ENCODE peak calls at places on chromosomes 16 and 17, in six cellular contexts. One of them, this sample, is unnamed.
A peak's percentile ranks its signal among the peaks of the same experiment; 100 is the strongest.

GRCh38 chr16:79943738-79944137 is 343.2 kb upstream of the MAF start:
- DNase-seq in esophagus squamous epithelium: no peak
- DNase-seq in GM12865: no peak
- DNase-seq in stomach: no peak
- DNase-seq in AG04450: no peak
- DNase-seq in body of pancreas: no peak
- DNase-seq in this sample: peak; percentile 34

GRCh38 chr17:4366312-4367063 is at the start of gene UBE2G1:
- DNase-seq in GM12865: peak; percentile 99
- DNase-seq in esophagus squamous epithelium: peak; percentile 82
- DNase-seq in stomach: peak; percentile 99
- DNase-seq in body of pancreas: peak; percentile 99
- DNase-seq in AG04450: peak; percentile 90
- DNase-seq in this sample: peak; percentile 95

GRCh38 chr17:39200957-39201510 is 951 bp downstream of the RPL19 start:
- DNase-seq in GM12865: no peak
- DNase-seq in esophagus squamous epithelium: no peak
- DNase-seq in AG04450: no peak
- DNase-seq in stomach: no peak
- DNase-seq in body of pancreas: no peak
- DNase-seq in this sample: no peak

GRCh38 chr16:30775381-30776099 is 11.5 kb downstream of the ZNF629 start:
- DNase-seq in stomach: peak; percentile 77
- DNase-seq in body of pancreas: peak; percentile 82
- DNase-seq in GM12865: peak; percentile 73
- DNase-seq in AG04450: no peak
- DNase-seq in esophagus squamous epithelium: no peak
- DNase-seq in this sample: peak; percentile 87

GRCh38 chr16:28531777-28532744 is 6.7 kb downstream of the NUPR1 start:
- DNase-seq in GM12865: peak; percentile 42
- DNase-seq in AG04450: no peak
- DNase-seq in stomach: peak; percentile 90
- DNase-seq in body of pancreas: peak; percentile 93
- DNase-seq in esophagus squamous epithelium: no peak
- DNase-seq in this sample: peak; percentile 66

GRCh38 chr17:81125573-81126081 is 39.7 kb upstream of the PVALEF start:
- DNase-seq in AG04450: no peak
- DNase-seq in GM12865: no peak
- DNase-seq in esophagus squamous epithelium: no peak
- DNase-seq in body of pancreas: no peak
- DNase-seq in stomach: no peak
- DNase-seq in this sample: peak; percentile 38

GRCh38 chr16:77599793-77600415 is 122.4 kb upstream of the NUDT7 start:
- DNase-seq in AG04450: no peak
- DNase-seq in stomach: no peak
- DNase-seq in body of pancreas: no peak
- DNase-seq in esophagus squamous epithelium: no peak
- DNase-seq in GM12865: peak; percentile 33
- DNase-seq in this sample: peak; percentile 60

GRCh38 chr16:19745286-19746018 is 27.4 kb downstream of the IQCK start:
- DNase-seq in body of pancreas: no peak
- DNase-seq in AG04450: peak; percentile 27
- DNase-seq in GM12865: no peak
- DNase-seq in esophagus squamous epithelium: no peak
- DNase-seq in stomach: no peak
- DNase-seq in this sample: no peak

GRCh38 chr17:58289869-58290268 is 9.1 kb upstream of the MPO start:
- DNase-seq in body of pancreas: no peak
- DNase-seq in GM12865: no peak
- DNase-seq in stomach: peak; percentile 15
- DNase-seq in esophagus squamous epithelium: no peak
- DNase-seq in AG04450: no peak
- DNase-seq in this sample: peak; percentile 48

GRCh38 chr16:12350945-12351344 is 374.4 kb downstream of the SNX29 start:
- DNase-seq in AG04450: no peak
- DNase-seq in esophagus squamous epithelium: no peak
- DNase-seq in GM12865: no peak
- DNase-seq in stomach: no peak
- DNase-seq in body of pancreas: no peak
- DNase-seq in this sample: no peak

GRCh38 chr16:10367616-10368188 is 18.2 kb upstream of the ATF7IP2 start:
- DNase-seq in body of pancreas: no peak
- DNase-seq in esophagus squamous epithelium: no peak
- DNase-seq in GM12865: no peak
- DNase-seq in AG04450: no peak
- DNase-seq in stomach: no peak
- DNase-seq in this sample: no peak

GRCh38 chr16:61179571-61179970 is 856.7 kb downstream of the CDH8 start:
- DNase-seq in GM12865: no peak
- DNase-seq in stomach: no peak
- DNase-seq in esophagus squamous epithelium: no peak
- DNase-seq in body of pancreas: no peak
- DNase-seq in AG04450: no peak
- DNase-seq in this sample: no peak

GRCh38 chr16:86576591-86577313 is 1.6 kb upstream of the FOXL1 start:
- DNase-seq in GM12865: no peak
- DNase-seq in AG04450: peak; percentile 80
- DNase-seq in esophagus squamous epithelium: no peak
- DNase-seq in body of pancreas: no peak
- DNase-seq in stomach: no peak
- DNase-seq in this sample: peak; percentile 42

GRCh38 chr17:4947411-4948165 is 742 bp downstream of the PFN1 start:
- DNase-seq in body of pancreas: peak; percentile 45
- DNase-seq in GM12865: peak; percentile 92
- DNase-seq in stomach: peak; percentile 70
- DNase-seq in esophagus squamous epithelium: no peak
- DNase-seq in AG04450: no peak
- DNase-seq in this sample: peak; percentile 35

GRCh38 chr17:75371339-75371738 is 34.1 kb downstream of the GRB2 start:
- DNase-seq in body of pancreas: no peak
- DNase-seq in AG04450: no peak
- DNase-seq in stomach: no peak
- DNase-seq in esophagus squamous epithelium: no peak
- DNase-seq in GM12865: peak; percentile 34
- DNase-seq in this sample: no peak

GRCh38 chr17:41801374-41802062 is 10.2 kb downstream of the P3H4 start:
- DNase-seq in GM12865: peak; percentile 78
- DNase-seq in body of pancreas: peak; percentile 84
- DNase-seq in stomach: peak; percentile 89
- DNase-seq in esophagus squamous epithelium: no peak
- DNase-seq in AG04450: peak; percentile 50
- DNase-seq in this sample: peak; percentile 91

GRCh38 chr17:27038676-27039075 is 255.2 kb upstream of the WSB1 start:
- DNase-seq in esophagus squamous epithelium: no peak
- DNase-seq in AG04450: no peak
- DNase-seq in GM12865: no peak
- DNase-seq in body of pancreas: no peak
- DNase-seq in stomach: no peak
- DNase-seq in this sample: peak; percentile 36

GRCh38 chr17:8838551-8839095 is 28.9 kb downstream of the PIK3R6 start:
- DNase-seq in AG04450: no peak
- DNase-seq in GM12865: no peak
- DNase-seq in esophagus squamous epithelium: no peak
- DNase-seq in body of pancreas: no peak
- DNase-seq in stomach: no peak
- DNase-seq in this sample: no peak

GRCh38 chr16:24748242-24748641 is 18.8 kb downstream of the TNRC6A start:
- DNase-seq in GM12865: no peak
- DNase-seq in AG04450: peak; percentile 74
- DNase-seq in esophagus squamous epithelium: no peak
- DNase-seq in body of pancreas: peak; percentile 55
- DNase-seq in stomach: no peak
- DNase-seq in this sample: peak; percentile 90

GRCh38 chr17:4004517-4005295 is 40.5 kb upstream of the ATP2A3 start:
- DNase-seq in body of pancreas: peak; percentile 64
- DNase-seq in esophagus squamous epithelium: no peak
- DNase-seq in GM12865: peak; percentile 56
- DNase-seq in stomach: peak; percentile 78
- DNase-seq in AG04450: no peak
- DNase-seq in this sample: no peak

GRCh38 chr16:24493859-24494258 is 45.5 kb upstream of the RBBP6 start:
- DNase-seq in stomach: no peak
- DNase-seq in body of pancreas: no peak
- DNase-seq in GM12865: no peak
- DNase-seq in AG04450: no peak
- DNase-seq in esophagus squamous epithelium: no peak
- DNase-seq in this sample: peak; percentile 81

GRCh38 chr16:11224894-11225676 is 30.9 kb downstream of the SOCS1 start:
- DNase-seq in esophagus squamous epithelium: peak; percentile 41
- DNase-seq in stomach: peak; percentile 47
- DNase-seq in GM12865: peak; percentile 94
- DNase-seq in body of pancreas: no peak
- DNase-seq in AG04450: no peak
- DNase-seq in this sample: no peak

GRCh38 chr17:7047566-7047965 is 3.7 kb upstream of the SLC16A11 start:
- DNase-seq in GM12865: no peak
- DNase-seq in AG04450: no peak
- DNase-seq in esophagus squamous epithelium: no peak
- DNase-seq in stomach: no peak
- DNase-seq in body of pancreas: no peak
- DNase-seq in this sample: peak; percentile 14

GRCh38 chr17:7382901-7383300 is 2.0 kb downstream of the TNK1 start:
- DNase-seq in esophagus squamous epithelium: no peak
- DNase-seq in stomach: no peak
- DNase-seq in body of pancreas: no peak
- DNase-seq in AG04450: no peak
- DNase-seq in GM12865: no peak
- DNase-seq in this sample: no peak

GRCh38 chr16:8720080-8720966 is 45.9 kb downstream of the ABAT start:
- DNase-seq in esophagus squamous epithelium: no peak
- DNase-seq in AG04450: no peak
- DNase-seq in stomach: no peak
- DNase-seq in GM12865: peak; percentile 8
- DNase-seq in body of pancreas: peak; percentile 63
- DNase-seq in this sample: no peak

GRCh38 chr16:66443269-66443652 is 16.2 kb downstream of the BEAN1 start:
- DNase-seq in stomach: no peak
- DNase-seq in body of pancreas: no peak
- DNase-seq in GM12865: no peak
- DNase-seq in esophagus squamous epithelium: no peak
- DNase-seq in AG04450: no peak
- DNase-seq in this sample: peak; percentile 57

GRCh38 chr16:66446737-66447136 is 19.6 kb downstream of the BEAN1 start:
- DNase-seq in stomach: no peak
- DNase-seq in body of pancreas: no peak
- DNase-seq in GM12865: no peak
- DNase-seq in esophagus squamous epithelium: no peak
- DNase-seq in AG04450: no peak
- DNase-seq in this sample: peak; percentile 79

GRCh38 chr16:66442502-66443268 is 15.6 kb downstream of the BEAN1 start:
- DNase-seq in AG04450: no peak
- DNase-seq in GM12865: no peak
- DNase-seq in esophagus squamous epithelium: no peak
- DNase-seq in stomach: no peak
- DNase-seq in body of pancreas: no peak
- DNase-seq in this sample: no peak

GRCh38 chr16:66441586-66442375 is 14.7 kb downstream of the BEAN1 start:
- DNase-seq in AG04450: no peak
- DNase-seq in body of pancreas: no peak
- DNase-seq in stomach: no peak
- DNase-seq in esophagus squamous epithelium: no peak
- DNase-seq in GM12865: no peak
- DNase-seq in this sample: peak; percentile 65

GRCh38 chr16:66444049-66444481 is 17.0 kb downstream of the BEAN1 start:
- DNase-seq in body of pancreas: no peak
- DNase-seq in AG04450: no peak
- DNase-seq in esophagus squamous epithelium: no peak
- DNase-seq in GM12865: no peak
- DNase-seq in stomach: no peak
- DNase-seq in this sample: no peak
- TF ChIP-seq CTCF in body of pancreas: no peak
- TF ChIP-seq CTCF in AG04450: peak; percentile 9
- TF ChIP-seq CTCF in esophagus squamous epithelium: no peak
- TF ChIP-seq CTCF in GM12865: no peak
- TF ChIP-seq CTCF in stomach: no peak
- TF ChIP-seq CTCF in this sample: no peak

GRCh38 chr16:392450-393027 is 4.5 kb upstream of the NME4 start:
- DNase-seq in body of pancreas: no peak
- DNase-seq in esophagus squamous epithelium: no peak
- DNase-seq in AG04450: no peak
- DNase-seq in GM12865: peak; percentile 50
- DNase-seq in stomach: no peak
- DNase-seq in this sample: no peak
- TF ChIP-seq CTCF in body of pancreas: no peak
- TF ChIP-seq CTCF in esophagus squamous epithelium: no peak
- TF ChIP-seq CTCF in AG04450: no peak
- TF ChIP-seq CTCF in GM12865: no peak
- TF ChIP-seq CTCF in stomach: no peak
- TF ChIP-seq CTCF in this sample: no peak

DNA sequence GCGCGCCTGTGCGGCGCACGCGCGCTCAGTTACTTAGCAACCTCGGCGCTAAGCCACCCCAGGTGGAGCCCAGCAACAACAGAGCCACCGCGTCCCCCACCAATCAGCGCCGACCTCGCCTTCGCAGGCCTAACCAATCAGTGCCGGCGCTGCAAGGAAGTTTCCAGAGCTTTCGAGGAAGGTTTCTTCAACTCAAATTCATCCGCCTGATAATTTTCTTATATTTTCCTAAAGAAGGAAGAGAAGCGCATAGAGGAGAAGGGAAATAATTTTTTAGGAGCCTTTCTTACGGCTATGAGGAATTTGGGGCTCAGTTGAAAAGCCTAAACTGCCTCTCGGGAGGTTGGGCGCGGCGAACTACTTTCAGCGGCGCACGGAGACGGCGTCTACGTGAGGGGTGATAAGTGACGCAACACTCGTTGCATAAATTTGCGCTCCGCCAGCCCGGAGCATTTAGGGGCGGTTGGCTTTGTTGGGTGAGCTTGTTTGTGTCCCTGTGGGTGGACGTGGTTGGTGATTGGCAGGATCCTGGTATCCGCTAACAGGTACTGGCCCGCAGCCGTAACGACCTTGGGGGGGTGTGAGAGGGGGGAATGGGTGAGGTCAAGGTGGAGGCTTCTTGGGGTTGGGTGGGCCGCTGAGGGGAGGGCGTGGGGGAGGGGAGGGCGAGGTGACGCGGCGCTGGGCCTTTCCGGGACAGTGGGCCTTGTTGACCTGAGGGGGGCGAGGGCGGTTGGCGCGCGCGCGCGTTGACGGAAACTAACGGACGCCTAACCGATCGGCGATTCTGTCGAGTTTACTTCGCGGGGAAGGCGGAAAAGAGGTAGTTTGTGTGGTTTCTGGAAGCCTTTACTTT is at the start of gene UBB:
- DNase-seq in AG04450: peak; percentile 99
- DNase-seq in stomach: peak; percentile 97
- DNase-seq in esophagus squamous epithelium: peak; percentile 83
- DNase-seq in body of pancreas: peak; percentile 98
- DNase-seq in GM12865: peak; percentile 99
- DNase-seq in this sample: peak; percentile 96
- TF ChIP-seq CTCF in AG04450: no peak
- TF ChIP-seq CTCF in stomach: no peak
- TF ChIP-seq CTCF in esophagus squamous epithelium: no peak
- TF ChIP-seq CTCF in body of pancreas: no peak
- TF ChIP-seq CTCF in GM12865: peak; percentile 23
- TF ChIP-seq CTCF in this sample: no peak

GRCh38 chr17:11296994-11297393 is 56.0 kb downstream of the SHISA6 start:
- DNase-seq in stomach: no peak
- DNase-seq in AG04450: no peak
- DNase-seq in body of pancreas: no peak
- DNase-seq in GM12865: peak; percentile 23
- DNase-seq in esophagus squamous epithelium: no peak
- DNase-seq in this sample: no peak
- TF ChIP-seq CTCF in stomach: no peak
- TF ChIP-seq CTCF in AG04450: no peak
- TF ChIP-seq CTCF in body of pancreas: no peak
- TF ChIP-seq CTCF in GM12865: peak; percentile 40
- TF ChIP-seq CTCF in esophagus squamous epithelium: peak; percentile 40
- TF ChIP-seq CTCF in this sample: no peak

This sample was measured in MCF 10A.